ENCODE peak calls at places on chromosomes 5 and 9, in ten cellular contexts. One of them, this sample, is unnamed.

GRCh38 chr9:127177221-127177620 is 54.8 kb upstream of the ANGPTL2 start:
- DNase-seq in endothelial cell: no peak
- DNase-seq in AG10803: no peak
- DNase-seq in nephron progenitor cell: no peak
- DNase-seq in IMR-90: no peak
- DNase-seq in progenitor cell of endocrine pancreas: no peak
- DNase-seq in WERI-Rb-1: peak
- DNase-seq in ovary: peak
- DNase-seq in brain microvascular endothelial cell: no peak
- DNase-seq in MM.1S: no peak
- DNase-seq in this sample: no peak

GRCh38 chr9:32502459-32502858 is 23.5 kb downstream of the RIGI start:
- DNase-seq in endothelial cell: no peak
- DNase-seq in AG10803: peak
- DNase-seq in nephron progenitor cell: no peak
- DNase-seq in IMR-90: peak
- DNase-seq in progenitor cell of endocrine pancreas: no peak
- DNase-seq in WERI-Rb-1: no peak
- DNase-seq in ovary: no peak
- DNase-seq in brain microvascular endothelial cell: peak
- DNase-seq in MM.1S: no peak
- DNase-seq in this sample: no peak

GRCh38 chr9:99118782-99119466 is 14.0 kb downstream of the TGFBR1 start:
- DNase-seq in endothelial cell: no peak
- DNase-seq in AG10803: no peak
- DNase-seq in nephron progenitor cell: no peak
- DNase-seq in IMR-90: no peak
- DNase-seq in progenitor cell of endocrine pancreas: no peak
- DNase-seq in WERI-Rb-1: no peak
- DNase-seq in ovary: no peak
- DNase-seq in brain microvascular endothelial cell: no peak
- DNase-seq in MM.1S: peak
- DNase-seq in this sample: no peak

GRCh38 chr5:42573386-42573785 is 150.1 kb downstream of the GHR start:
- DNase-seq in endothelial cell: no peak
- DNase-seq in AG10803: no peak
- DNase-seq in nephron progenitor cell: no peak
- DNase-seq in IMR-90: no peak
- DNase-seq in progenitor cell of endocrine pancreas: no peak
- DNase-seq in WERI-Rb-1: no peak
- DNase-seq in ovary: no peak
- DNase-seq in brain microvascular endothelial cell: no peak
- DNase-seq in MM.1S: no peak
- DNase-seq in this sample: no peak

GRCh38 chr9:119697996-119698395 is 328.8 kb upstream of the BRINP1 start:
- DNase-seq in endothelial cell: no peak
- DNase-seq in AG10803: no peak
- DNase-seq in nephron progenitor cell: peak
- DNase-seq in IMR-90: no peak
- DNase-seq in progenitor cell of endocrine pancreas: no peak
- DNase-seq in WERI-Rb-1: peak
- DNase-seq in ovary: no peak
- DNase-seq in brain microvascular endothelial cell: no peak
- DNase-seq in MM.1S: no peak
- DNase-seq in this sample: no peak

GRCh38 chr9:35649431-35650340 is 1.0 kb downstream of the SIT1 start:
- DNase-seq in endothelial cell: no peak
- DNase-seq in AG10803: no peak
- DNase-seq in nephron progenitor cell: no peak
- DNase-seq in IMR-90: no peak
- DNase-seq in progenitor cell of endocrine pancreas: no peak
- DNase-seq in WERI-Rb-1: no peak
- DNase-seq in ovary: no peak
- DNase-seq in brain microvascular endothelial cell: no peak
- DNase-seq in MM.1S: no peak
- DNase-seq in this sample: no peak

GRCh38 chr5:18534119-18534518 is 899.9 kb downstream of the TAF11L14 start:
- DNase-seq in endothelial cell: no peak
- DNase-seq in AG10803: no peak
- DNase-seq in nephron progenitor cell: no peak
- DNase-seq in IMR-90: no peak
- DNase-seq in progenitor cell of endocrine pancreas: no peak
- DNase-seq in WERI-Rb-1: no peak
- DNase-seq in ovary: no peak
- DNase-seq in brain microvascular endothelial cell: no peak
- DNase-seq in MM.1S: no peak
- DNase-seq in this sample: no peak

GRCh38 chr5:154311362-154311761 is 120.8 kb downstream of the GALNT10 start:
- DNase-seq in endothelial cell: no peak
- DNase-seq in AG10803: peak
- DNase-seq in nephron progenitor cell: no peak
- DNase-seq in IMR-90: no peak
- DNase-seq in progenitor cell of endocrine pancreas: no peak
- DNase-seq in WERI-Rb-1: no peak
- DNase-seq in ovary: no peak
- DNase-seq in brain microvascular endothelial cell: no peak
- DNase-seq in MM.1S: peak
- DNase-seq in this sample: no peak

GRCh38 chr5:106545325-106545724 is 1125.4 kb downstream of the EFNA5 start:
- DNase-seq in endothelial cell: no peak
- DNase-seq in AG10803: no peak
- DNase-seq in nephron progenitor cell: no peak
- DNase-seq in IMR-90: no peak
- DNase-seq in progenitor cell of endocrine pancreas: no peak
- DNase-seq in WERI-Rb-1: no peak
- DNase-seq in ovary: no peak
- DNase-seq in brain microvascular endothelial cell: peak
- DNase-seq in MM.1S: no peak
- DNase-seq in this sample: no peak

GRCh38 chr9:137753192-137753765 is 124.3 kb upstream of the CACNA1B start:
- DNase-seq in endothelial cell: no peak
- DNase-seq in AG10803: no peak
- DNase-seq in nephron progenitor cell: no peak
- DNase-seq in IMR-90: no peak
- DNase-seq in progenitor cell of endocrine pancreas: no peak
- DNase-seq in WERI-Rb-1: no peak
- DNase-seq in ovary: no peak
- DNase-seq in brain microvascular endothelial cell: no peak
- DNase-seq in MM.1S: no peak
- DNase-seq in this sample: no peak

GRCh38 chr5:172559004-172559932 is 81.8 kb upstream of the NEURL1B start:
- DNase-seq in endothelial cell: no peak
- DNase-seq in AG10803: peak
- DNase-seq in nephron progenitor cell: peak
- DNase-seq in IMR-90: peak
- DNase-seq in progenitor cell of endocrine pancreas: no peak
- DNase-seq in WERI-Rb-1: no peak
- DNase-seq in ovary: peak
- DNase-seq in brain microvascular endothelial cell: peak
- DNase-seq in MM.1S: no peak
- DNase-seq in this sample: no peak

GRCh38 chr5:57509501-57510260 is 27.1 kb upstream of the ACTBL2 start:
- DNase-seq in endothelial cell: no peak
- DNase-seq in AG10803: no peak
- DNase-seq in nephron progenitor cell: no peak
- DNase-seq in IMR-90: no peak
- DNase-seq in progenitor cell of endocrine pancreas: no peak
- DNase-seq in WERI-Rb-1: no peak
- DNase-seq in ovary: no peak
- DNase-seq in brain microvascular endothelial cell: no peak
- DNase-seq in MM.1S: no peak
- DNase-seq in this sample: no peak

DNA sequence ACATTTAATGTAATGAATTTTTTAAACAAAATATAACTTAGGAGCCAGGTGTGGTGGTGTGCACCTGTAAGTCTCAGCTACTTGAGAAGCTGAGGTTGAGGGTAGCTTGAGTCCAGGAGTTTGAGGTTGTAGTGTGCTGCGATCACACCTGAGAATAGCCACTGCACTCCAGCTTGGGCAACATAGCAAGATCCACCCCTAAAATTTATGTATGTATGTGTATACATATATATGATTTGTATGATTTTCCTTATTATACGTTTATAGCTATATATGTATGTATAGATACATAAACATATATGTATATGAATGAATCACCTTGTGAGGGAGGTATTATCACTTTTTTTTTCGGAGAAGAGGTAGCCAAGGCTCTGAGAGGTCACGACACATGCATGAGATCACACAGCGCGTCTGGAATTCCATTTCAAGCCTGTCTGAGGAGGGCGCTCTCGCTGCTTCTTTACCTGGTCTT is 598 bp upstream of the CCNI2 start:
- DNase-seq in endothelial cell: no peak
- DNase-seq in AG10803: no peak
- DNase-seq in nephron progenitor cell: no peak
- DNase-seq in IMR-90: no peak
- DNase-seq in progenitor cell of endocrine pancreas: no peak
- DNase-seq in WERI-Rb-1: no peak
- DNase-seq in ovary: no peak
- DNase-seq in brain microvascular endothelial cell: peak
- DNase-seq in MM.1S: no peak
- DNase-seq in this sample: no peak
- TF ChIP-seq CTCF in endothelial cell: no peak
- TF ChIP-seq CTCF in AG10803: peak
- TF ChIP-seq CTCF in nephron progenitor cell: no peak
- TF ChIP-seq CTCF in IMR-90: peak
- TF ChIP-seq CTCF in progenitor cell of endocrine pancreas: peak
- TF ChIP-seq CTCF in WERI-Rb-1: peak
- TF ChIP-seq CTCF in ovary: no peak
- TF ChIP-seq CTCF in brain microvascular endothelial cell: peak
- TF ChIP-seq CTCF in MM.1S: peak
- TF ChIP-seq CTCF in this sample: no peak

GRCh38 chr9:38068616-38068865 is 486 bp downstream of the SHB start:
- DNase-seq in endothelial cell: no peak
- DNase-seq in AG10803: peak
- DNase-seq in nephron progenitor cell: peak
- DNase-seq in IMR-90: peak
- DNase-seq in progenitor cell of endocrine pancreas: no peak
- DNase-seq in WERI-Rb-1: peak
- DNase-seq in ovary: no peak
- DNase-seq in brain microvascular endothelial cell: no peak
- DNase-seq in MM.1S: peak
- DNase-seq in this sample: no peak
- TF ChIP-seq CTCF in endothelial cell: no peak
- TF ChIP-seq CTCF in AG10803: peak
- TF ChIP-seq CTCF in nephron progenitor cell: no peak
- TF ChIP-seq CTCF in IMR-90: peak
- TF ChIP-seq CTCF in progenitor cell of endocrine pancreas: peak
- TF ChIP-seq CTCF in WERI-Rb-1: peak
- TF ChIP-seq CTCF in ovary: peak
- TF ChIP-seq CTCF in brain microvascular endothelial cell: peak
- TF ChIP-seq CTCF in MM.1S: peak
- TF ChIP-seq CTCF in this sample: no peak

GRCh38 chr5:1254196-1254595 is 29.0 kb downstream of the SLC6A18 start:
- DNase-seq in endothelial cell: no peak
- DNase-seq in AG10803: no peak
- DNase-seq in nephron progenitor cell: no peak
- DNase-seq in IMR-90: no peak
- DNase-seq in progenitor cell of endocrine pancreas: no peak
- DNase-seq in WERI-Rb-1: no peak
- DNase-seq in ovary: no peak
- DNase-seq in brain microvascular endothelial cell: no peak
- DNase-seq in MM.1S: no peak
- DNase-seq in this sample: no peak

GRCh38 chr5:1256776-1257175 is 31.6 kb downstream of the SLC6A18 start:
- DNase-seq in endothelial cell: no peak
- DNase-seq in AG10803: no peak
- DNase-seq in nephron progenitor cell: no peak
- DNase-seq in IMR-90: no peak
- DNase-seq in progenitor cell of endocrine pancreas: no peak
- DNase-seq in WERI-Rb-1: no peak
- DNase-seq in ovary: no peak
- DNase-seq in brain microvascular endothelial cell: no peak
- DNase-seq in MM.1S: no peak
- DNase-seq in this sample: no peak

GRCh38 chr5:1252681-1253080 is 27.5 kb downstream of the SLC6A18 start:
- DNase-seq in endothelial cell: no peak
- DNase-seq in AG10803: no peak
- DNase-seq in nephron progenitor cell: no peak
- DNase-seq in IMR-90: no peak
- DNase-seq in progenitor cell of endocrine pancreas: no peak
- DNase-seq in WERI-Rb-1: no peak
- DNase-seq in ovary: no peak
- DNase-seq in brain microvascular endothelial cell: no peak
- DNase-seq in MM.1S: no peak
- DNase-seq in this sample: no peak

GRCh38 chr5:1253456-1254105 is 28.4 kb downstream of the SLC6A18 start:
- DNase-seq in endothelial cell: no peak
- DNase-seq in AG10803: no peak
- DNase-seq in nephron progenitor cell: no peak
- DNase-seq in IMR-90: no peak
- DNase-seq in progenitor cell of endocrine pancreas: no peak
- DNase-seq in WERI-Rb-1: no peak
- DNase-seq in ovary: no peak
- DNase-seq in brain microvascular endothelial cell: no peak
- DNase-seq in MM.1S: no peak
- DNase-seq in this sample: no peak

DNA sequence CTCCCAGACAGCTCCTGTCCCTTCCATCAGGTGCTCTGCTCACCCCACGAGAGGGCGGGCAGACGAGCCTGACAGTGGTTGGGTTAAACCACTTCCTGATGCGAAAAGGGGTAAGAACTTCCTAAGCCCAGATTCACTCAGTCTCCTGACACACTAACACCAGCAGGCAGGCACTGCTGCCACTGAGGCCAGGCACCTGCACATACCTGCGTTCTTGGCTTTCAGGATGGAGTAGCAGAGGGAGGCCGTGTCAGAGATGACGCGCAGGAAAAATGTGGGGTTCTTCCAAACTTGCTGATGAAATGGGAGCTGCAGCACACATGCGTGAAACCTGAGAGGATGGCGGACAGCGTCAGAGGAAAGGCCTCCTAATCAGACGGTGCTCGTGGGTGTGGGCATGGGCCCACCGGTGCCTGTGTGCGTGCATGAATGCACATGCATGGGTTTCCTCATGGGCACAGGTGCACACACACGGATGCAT is 29.9 kb downstream of the SLC6A18 start:
- DNase-seq in endothelial cell: no peak
- DNase-seq in AG10803: no peak
- DNase-seq in nephron progenitor cell: no peak
- DNase-seq in IMR-90: no peak
- DNase-seq in progenitor cell of endocrine pancreas: no peak
- DNase-seq in WERI-Rb-1: no peak
- DNase-seq in ovary: no peak
- DNase-seq in brain microvascular endothelial cell: no peak
- DNase-seq in MM.1S: no peak
- DNase-seq in this sample: no peak
- TF ChIP-seq CTCF in endothelial cell: no peak
- TF ChIP-seq CTCF in AG10803: no peak
- TF ChIP-seq CTCF in nephron progenitor cell: no peak
- TF ChIP-seq CTCF in IMR-90: no peak
- TF ChIP-seq CTCF in progenitor cell of endocrine pancreas: no peak
- TF ChIP-seq CTCF in WERI-Rb-1: no peak
- TF ChIP-seq CTCF in ovary: no peak
- TF ChIP-seq CTCF in brain microvascular endothelial cell: no peak
- TF ChIP-seq CTCF in MM.1S: no peak
- TF ChIP-seq CTCF in this sample: no peak

DNA sequence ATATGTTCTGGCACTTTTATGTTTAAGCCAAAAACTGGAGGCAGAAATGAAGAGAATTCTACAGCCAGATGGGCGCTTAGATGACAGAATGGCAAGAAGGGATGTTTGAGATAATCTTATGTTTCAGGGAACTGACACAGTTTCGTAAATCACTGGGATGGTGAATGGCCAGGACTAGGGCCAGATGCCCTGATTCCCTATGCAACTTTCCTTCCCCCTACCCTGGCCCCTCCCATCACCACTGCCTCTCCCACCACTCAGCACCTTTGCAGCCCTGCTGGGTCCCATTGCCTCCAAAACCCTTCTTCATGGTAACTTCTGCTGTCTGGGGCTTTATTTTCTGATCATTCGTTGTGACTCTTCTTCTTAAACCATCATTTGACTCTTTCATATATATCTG is 111.8 kb downstream of the EFNA5 start:
- DNase-seq in endothelial cell: no peak
- DNase-seq in AG10803: no peak
- DNase-seq in nephron progenitor cell: peak
- DNase-seq in IMR-90: no peak
- DNase-seq in progenitor cell of endocrine pancreas: no peak
- DNase-seq in WERI-Rb-1: peak
- DNase-seq in ovary: no peak
- DNase-seq in brain microvascular endothelial cell: no peak
- DNase-seq in MM.1S: no peak
- DNase-seq in this sample: no peak
- TF ChIP-seq CTCF in endothelial cell: no peak
- TF ChIP-seq CTCF in AG10803: no peak
- TF ChIP-seq CTCF in nephron progenitor cell: no peak
- TF ChIP-seq CTCF in IMR-90: no peak
- TF ChIP-seq CTCF in progenitor cell of endocrine pancreas: no peak
- TF ChIP-seq CTCF in WERI-Rb-1: no peak
- TF ChIP-seq CTCF in ovary: no peak
- TF ChIP-seq CTCF in brain microvascular endothelial cell: no peak
- TF ChIP-seq CTCF in MM.1S: no peak
- TF ChIP-seq CTCF in this sample: no peak